ENCODE peak calls at places on chromosomes 12 and 14, in five cellular contexts. Z is GM12865, P is fibroblast of lung, Q is astrocyte of the spinal cord, N is HFF-Myc. H is an unnamed sample.

GRCh38 chr14:22658951-22659350 is 14.8 kb upstream of the OR6J1 start:
- DNase-seq in N (no peak), Q (no peak), P (no peak), Z (no peak), H (no peak)

GRCh38 chr14:58272589-58273372 is 25.6 kb upstream of the ARID4A start:
- DNase-seq in P (peak), N (peak), Q (peak), Z (peak), H (no peak)

GRCh38 chr14:100611811-100612480 is 24.7 kb upstream of the BEGAIN start:
- DNase-seq in N (no peak), P (no peak), Q (no peak), Z (no peak), H (no peak)

GRCh38 chr12:109291531-109292341 is 17.3 kb downstream of the FOXN4 start:
- DNase-seq in P (peak), N (peak), Q (peak), Z (no peak), H (no peak)

GRCh38 chr14:43413094-43413493 is 1094.0 kb downstream of the FSCB start:
- DNase-seq in Z (no peak), P (no peak), Q (no peak), N (no peak), H (no peak)

GRCh38 chr12:106058256-106059182 is 80.2 kb downstream of the NUAK1 start:
- DNase-seq in Z (no peak), Q (peak), P (peak), N (no peak), H (no peak)

GRCh38 chr12:52082026-52082667 is 2.6 kb downstream of the SMIM41 start:
- DNase-seq in Z (no peak), P (peak), N (no peak), Q (no peak), H (no peak)

GRCh38 chr12:123269395-123269892 is 2.2 kb downstream of the CDK2AP1 start:
- DNase-seq in Z (peak), Q (peak), N (no peak), P (peak), H (no peak)

GRCh38 chr14:51908086-51908485 is 47.7 kb downstream of the GNG2 start:
- DNase-seq in N (no peak), P (no peak), Q (no peak), Z (peak), H (no peak)

GRCh38 chr14:94455928-94456327 is 3.3 kb upstream of the SERPINA11 start:
- DNase-seq in Z (no peak), N (no peak), Q (no peak), P (no peak), H (no peak)

GRCh38 chr14:36512585-36513003 is 7.4 kb downstream of the NKX2-1 start:
- DNase-seq in P (no peak), Z (no peak), N (no peak), Q (no peak), H (no peak)

GRCh38 chr14:57671021-57671420 is 177.4 kb upstream of the CCDC198 start:
- DNase-seq in P (no peak), Q (no peak), N (no peak), Z (no peak), H (no peak)

GRCh38 chr14:68546839-68547238 is 246.0 kb downstream of the ZFP36L1 start:
- DNase-seq in Q (peak), Z (no peak), N (no peak), P (peak), H (peak)

GRCh38 chr12:54459355-54459754 is 14.0 kb downstream of the GTSF1 start:
- DNase-seq in Z (no peak), P (peak), N (no peak), Q (no peak), H (no peak)

GRCh38 chr12:54463034-54463433 is 10.4 kb downstream of the GTSF1 start:
- DNase-seq in P (peak), Z (no peak), N (no peak), Q (peak), H (peak)

GRCh38 chr12:54463484-54463883 is 9.9 kb downstream of the GTSF1 start:
- DNase-seq in Z (no peak), P (peak), Q (no peak), N (no peak), H (no peak)

GRCh38 chr12:54455760-54456469 is 17.5 kb downstream of the GTSF1 start:
- DNase-seq in P (no peak), Z (no peak), Q (no peak), N (no peak), H (no peak)

DNA sequence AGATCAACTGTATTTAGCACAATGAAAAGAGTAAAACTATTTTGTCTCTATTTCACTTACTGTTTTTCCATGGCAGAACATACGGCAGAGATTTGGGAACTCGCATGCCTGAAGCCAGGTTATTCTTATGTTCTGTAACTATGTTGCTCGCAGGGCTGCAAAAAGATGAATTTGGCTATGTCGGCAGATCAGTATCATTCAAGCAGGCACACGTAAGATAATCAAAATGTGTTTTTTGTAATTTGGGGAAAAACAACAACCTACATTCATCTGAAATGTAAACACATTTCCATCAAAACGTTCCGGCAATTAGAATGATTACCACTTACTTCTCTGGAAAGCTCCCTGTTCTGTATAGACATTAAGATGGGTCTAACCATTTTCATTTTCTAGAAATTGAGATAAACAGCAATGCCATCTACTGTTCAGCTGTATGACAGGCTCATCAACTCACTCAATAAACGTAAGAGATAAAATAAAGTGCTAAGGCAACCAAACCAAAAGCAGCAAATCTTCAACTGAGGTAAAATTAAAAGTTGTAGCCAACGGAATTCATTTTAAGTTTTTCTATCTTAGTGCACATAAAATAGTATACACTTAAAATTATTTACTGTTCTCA is 13.0 kb downstream of the GTSF1 start:
- DNase-seq in Z (no peak), N (no peak), Q (no peak), P (no peak), H (no peak)
- H3K4me3 ChIP-seq in Z (no peak), N (no peak), Q (no peak), P (no peak), H (no peak)

GRCh38 chr12:104534162-104534856 is 77.6 kb downstream of the CHST11 start:
- DNase-seq in N (no peak), P (no peak), Z (peak), Q (no peak), H (no peak)
- H3K4me3 ChIP-seq in N (no peak), P (no peak), Z (no peak), Q (no peak), H (no peak)

GRCh38 chr12:91381309-91381804 is 198.7 kb upstream of the DCN start:
- DNase-seq in Q (peak), N (peak), Z (peak), P (peak), H (peak)

GRCh38 chr12:91383106-91383505 is 200.5 kb upstream of the DCN start:
- DNase-seq in N (no peak), Z (no peak), Q (no peak), P (peak), H (no peak)

GRCh38 chr12:91382081-91382543 is 199.5 kb upstream of the DCN start:
- DNase-seq in Z (peak), P (peak), N (peak), Q (peak), H (peak)

GRCh38 chr12:91379051-91379775 is 196.6 kb upstream of the DCN start:
- DNase-seq in Q (no peak), N (no peak), Z (no peak), P (peak), H (no peak)

GRCh38 chr12:91380651-91381050 is 198.0 kb upstream of the DCN start:
- DNase-seq in N (no peak), Q (no peak), P (no peak), Z (no peak), H (no peak)
- H3K4me3 ChIP-seq in N (no peak), Q (no peak), P (no peak), Z (no peak), H (no peak)

GRCh38 chr12:132581348-132582057 is 28.9 kb downstream of the LRCOL1 start:
- DNase-seq in Q (no peak), N (no peak), P (no peak), Z (no peak), H (no peak)

GRCh38 chr12:132583736-132584135 is 26.6 kb downstream of the LRCOL1 start:
- DNase-seq in P (no peak), N (no peak), Q (no peak), Z (no peak), H (no peak)

GRCh38 chr12:132583311-132583710 is 27.1 kb downstream of the LRCOL1 start:
- DNase-seq in Z (no peak), Q (no peak), N (no peak), P (no peak), H (no peak)

GRCh38 chr12:132582058-132582420 is 28.3 kb downstream of the LRCOL1 start:
- DNase-seq in N (no peak), Z (no peak), P (no peak), Q (no peak), H (no peak)

DNA sequence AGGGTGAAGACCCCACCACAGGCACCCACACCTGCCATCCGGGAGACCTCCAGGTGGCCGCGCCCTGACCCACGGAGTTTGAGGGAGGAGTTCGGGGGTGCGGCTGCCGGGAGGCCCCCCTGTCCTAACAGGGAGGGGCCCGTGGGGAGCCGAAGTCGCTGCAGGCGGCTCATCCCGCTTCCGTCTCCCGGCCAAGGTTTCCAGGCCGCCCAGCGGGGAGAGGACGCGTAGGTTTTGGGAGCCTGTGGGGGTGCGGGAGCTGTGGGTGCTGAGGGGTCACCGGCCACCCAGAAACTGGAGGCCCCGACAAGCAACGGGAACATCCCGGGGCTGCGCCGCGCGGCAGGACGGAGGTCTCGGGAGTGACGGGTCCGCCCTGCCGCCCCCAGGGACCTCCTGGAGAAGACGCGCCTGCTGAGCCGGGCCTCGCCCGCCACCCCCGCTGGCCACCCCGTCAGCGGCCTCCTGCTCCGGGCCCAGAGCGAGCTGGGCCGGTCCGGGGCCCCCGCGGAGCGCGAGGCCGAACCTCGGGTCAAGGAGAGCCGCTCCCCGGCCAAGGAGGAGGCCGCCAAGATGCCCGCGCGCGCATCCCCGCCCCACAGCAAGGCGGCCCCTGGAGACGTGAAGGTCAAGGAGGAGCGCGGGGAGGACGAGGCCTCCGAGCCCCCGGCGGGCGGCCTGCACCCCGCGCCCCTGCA is 27.7 kb downstream of the LRCOL1 start:
- DNase-seq in N (no peak), P (no peak), Z (no peak), Q (no peak), H (no peak)
- H3K4me3 ChIP-seq in N (no peak), P (no peak), Z (no peak), Q (no peak), H (no peak)

H was measured in MG63.